ENCODE peak calls at places on chromosomes 12 and 14, in four cellular contexts. S is HTR-8/SVneo; L is stimulated activated CD4-positive, alpha-beta T cell treated with anti-CD3 and anti-CD28 coated beads, Interleukin-2, amount 100 ng/mL, for 48 hours; E is globus pallidus. R is an unnamed sample.
A peak's percentile ranks its signal among the peaks of the same experiment; 100 is the strongest.

GRCh38 chr12:106780010-106780625 is 5.6 kb downstream of the RIC8B start:
- DNase-seq in S (peak; percentile 20), L (no peak), E (no peak), R (no peak)

GRCh38 chr12:1918081-1918874 is at the start of gene CACNA2D4:
- DNase-seq in S (no peak), L (no peak), E (no peak), R (no peak)

GRCh38 chr12:71799105-71799504 is 40.5 kb upstream of the TBC1D15 start:
- DNase-seq in S (no peak), L (no peak), E (no peak), R (no peak)

GRCh38 chr12:91636721-91637120 is 454.1 kb upstream of the DCN start:
- DNase-seq in S (no peak), L (no peak), E (no peak), R (no peak)

GRCh38 chr12:7158866-7159600 is 28.9 kb downstream of the CLSTN3 start:
- DNase-seq in S (no peak), L (no peak), E (no peak), R (no peak)

GRCh38 chr12:64039285-64039871 is 182.7 kb downstream of the KICS2 start:
- DNase-seq in S (no peak), L (no peak), E (no peak), R (no peak)

GRCh38 chr12:6336859-6337744 is 4.8 kb downstream of the TNFRSF1A start:
- DNase-seq in S (no peak), L (no peak), E (no peak), R (no peak)

GRCh38 chr12:120741476-120742206 is 16.0 kb downstream of the ACADS start:
- DNase-seq in S (no peak), L (no peak), E (no peak), R (no peak)

GRCh38 chr14:51443195-51444018 is 203.4 kb downstream of the TMX1 start:
- DNase-seq in S (no peak), L (no peak), E (no peak), R (no peak)

GRCh38 chr12:108457734-108458361 is 57.2 kb upstream of the FICD start:
- DNase-seq in S (no peak), L (no peak), E (no peak), R (no peak)

GRCh38 chr12:4567073-4567881 is 5.3 kb downstream of the DYRK4 start:
- DNase-seq in S (no peak), L (no peak), E (peak; percentile 50), R (no peak)

GRCh38 chr14:58026219-58026618 is 125.8 kb downstream of the ARMH4 start:
- DNase-seq in S (no peak), L (no peak), E (no peak), R (no peak)

GRCh38 chr14:53399057-53399456 is 245.9 kb upstream of the DDHD1 start:
- DNase-seq in S (peak; percentile 49), L (no peak), E (no peak), R (no peak)

GRCh38 chr12:10247659-10248058 is 35.0 kb downstream of the GABARAPL1 start:
- DNase-seq in S (no peak), L (no peak), E (no peak), R (no peak)

GRCh38 chr14:68809524-68809923 is 16.7 kb upstream of the ZFP36L1 start:
- DNase-seq in S (no peak), L (no peak), E (no peak), R (no peak)

GRCh38 chr12:108304633-108305032 is 34.5 kb downstream of the CMKLR1 start:
- DNase-seq in S (no peak), L (no peak), E (no peak), R (no peak)

GRCh38 chr14:39247256-39247655 is 13.5 kb downstream of the MIA2 start:
- DNase-seq in S (peak; percentile 26), L (no peak), E (no peak), R (no peak)

R was measured in GM12892.